ENCODE peak calls at places on chromosomes 7 and 10, in six cellular contexts. S is SHP77 treated with DMSO at 0.1 percent for 48 hours; F is fibroblast of the aortic adventitia; B is cardiac muscle cell; P is stimulated activated CD4-positive, alpha-beta T cell treated with anti-CD3 and anti-CD28 coated beads, Interleukin-4, amount 100 ng/mL, for 48 hours; O is cardiac septum. Y is an unnamed sample.

GRCh38 chr7:112101083-112101846 is 104.9 kb downstream of the DOCK4 start:
- DNase-seq in S (no peak), F (no peak), B (no peak), P (no peak), O (no peak), Y (no peak)

GRCh38 chr10:37707829-37708578 is 149.4 kb downstream of the ZNF248 start:
- DNase-seq in S (no peak), F (no peak), B (no peak), P (no peak), O (no peak), Y (no peak)

GRCh38 chr10:78619244-78619851 is 449.4 kb upstream of the ZMIZ1 start:
- DNase-seq in S (no peak), F (no peak), B (no peak), P (no peak), O (no peak), Y (no peak)

GRCh38 chr10:124732931-124733536 is 11.1 kb downstream of the FAM53B start:
- DNase-seq in S (no peak), F (peak; percentile 32), B (peak; percentile 52), P (peak; percentile 56), O (no peak), Y (no peak)

GRCh38 chr7:75732764-75733630 is 5.7 kb downstream of the HIP1 start:
- DNase-seq in S (no peak), F (peak; percentile 55), B (no peak), P (no peak), O (no peak), Y (no peak)

GRCh38 chr7:91814189-91814588 is 66.3 kb downstream of the MTERF1 start:
- DNase-seq in S (no peak), F (no peak), B (no peak), P (no peak), O (no peak), Y (no peak)

GRCh38 chr7:75623390-75624133 is 115.2 kb downstream of the HIP1 start:
- DNase-seq in S (no peak), F (no peak), B (peak; percentile 45), P (no peak), O (no peak), Y (no peak)

GRCh38 chr7:99296471-99296870 is 23.8 kb downstream of the MYH16 start:
- DNase-seq in S (no peak), F (no peak), B (no peak), P (no peak), O (no peak), Y (no peak)

GRCh38 chr7:20199015-20199737 is 18.0 kb downstream of the MACC1 start:
- DNase-seq in S (no peak), F (peak; percentile 73), B (peak; percentile 29), P (no peak), O (no peak), Y (peak; percentile 66)

GRCh38 chr7:50782376-50783208 is at the start of gene GRB10:
- DNase-seq in S (peak; percentile 44), F (no peak), B (peak; percentile 71), P (no peak), O (no peak), Y (no peak)

GRCh38 chr7:148503900-148504487 is 86.6 kb upstream of the C7orf33 start:
- DNase-seq in S (no peak), F (peak; percentile 71), B (peak; percentile 45), P (no peak), O (no peak), Y (no peak)

GRCh38 chr10:15084502-15084922 is 4.1 kb downstream of the ACBD7 start:
- DNase-seq in S (no peak), F (peak; percentile 98), B (peak; percentile 14), P (no peak), O (peak; percentile 71), Y (no peak)

GRCh38 chr10:111784386-111784785 is 399.2 kb downstream of the GPAM start:
- DNase-seq in S (no peak), F (no peak), B (no peak), P (no peak), O (no peak), Y (no peak)

GRCh38 chr7:30349816-30350215 is 65.4 kb downstream of the ZNRF2 start:
- DNase-seq in S (no peak), F (no peak), B (no peak), P (no peak), O (no peak), Y (no peak)

GRCh38 chr10:86793696-86794095 is 37.3 kb downstream of the BMPR1A start:
- DNase-seq in S (no peak), F (no peak), B (no peak), P (no peak), O (no peak), Y (no peak)

GRCh38 chr7:95811846-95812445 is 39.6 kb downstream of the DYNC1I1 start:
- DNase-seq in S (no peak), F (no peak), B (no peak), P (no peak), O (no peak), Y (no peak)

GRCh38 chr7:101374990-101375389 is 12.3 kb downstream of the COL26A1 start:
- DNase-seq in S (no peak), F (no peak), B (no peak), P (no peak), O (no peak), Y (no peak)

GRCh38 chr7:155935005-155935557 is 122.8 kb upstream of the SHH start:
- DNase-seq in S (no peak), F (no peak), B (no peak), P (no peak), O (no peak), Y (no peak)

GRCh38 chr7:146503844-146504243 is 387.2 kb downstream of the CNTNAP2 start:
- DNase-seq in S (no peak), F (no peak), B (no peak), P (no peak), O (no peak), Y (no peak)

GRCh38 chr7:140209866-140210609 is 33.3 kb upstream of the KDM7A start:
- DNase-seq in S (no peak), F (no peak), B (no peak), P (peak; percentile 42), O (no peak), Y (no peak)

GRCh38 chr7:327305-327931 is 37.4 kb downstream of the FOXL3 start:
- DNase-seq in S (no peak), F (no peak), B (no peak), P (no peak), O (no peak), Y (no peak)

GRCh38 chr10:13439771-13440708 is 88.8 kb downstream of the BEND7 start:
- DNase-seq in S (peak; percentile 24), F (no peak), B (peak; percentile 80), P (peak; percentile 59), O (no peak), Y (peak; percentile 22)

GRCh38 chr7:27910341-27910740 is 170.4 kb downstream of the TAX1BP1 start:
- DNase-seq in S (no peak), F (no peak), B (no peak), P (no peak), O (no peak), Y (no peak)

GRCh38 chr7:7585241-7585928 is 18.7 kb downstream of the MIOS start:
- DNase-seq in S (no peak), F (no peak), B (no peak), P (no peak), O (no peak), Y (no peak)

GRCh38 chr7:66296001-66296521 is 90.9 kb downstream of the TPST1 start:
- DNase-seq in S (no peak), F (peak; percentile 73), B (no peak), P (no peak), O (no peak), Y (no peak)

GRCh38 chr7:129828989-129829676 is 123.6 kb downstream of the UBE2H start:
- DNase-seq in S (no peak), F (no peak), B (peak; percentile 56), P (no peak), O (no peak), Y (peak; percentile 46)

GRCh38 chr7:140649566-140650205 is 9.1 kb upstream of the DENND2A start:
- DNase-seq in S (no peak), F (no peak), B (no peak), P (no peak), O (peak; percentile 46), Y (no peak)

GRCh38 chr7:132579260-132579899 is 3.1 kb upstream of the PLXNA4 start:
- DNase-seq in S (no peak), F (no peak), B (no peak), P (no peak), O (no peak), Y (no peak)

GRCh38 chr10:112695539-112695938 is 248.5 kb downstream of the VTI1A start:
- DNase-seq in S (no peak), F (no peak), B (no peak), P (no peak), O (no peak), Y (no peak)

GRCh38 chr10:71995880-71996597 is 31.8 kb downstream of the CHST3 start:
- DNase-seq in S (no peak), F (peak; percentile 37), B (no peak), P (no peak), O (no peak), Y (no peak)

GRCh38 chr7:130441408-130441854 is 615 bp upstream of the CEP41 start:
- DNase-seq in S (peak; percentile 60), F (no peak), B (peak; percentile 10), P (no peak), O (no peak), Y (peak; percentile 70)

GRCh38 chr7:112254166-112254565 is 47.7 kb downstream of the ZNF277 start:
- DNase-seq in S (no peak), F (no peak), B (no peak), P (no peak), O (no peak), Y (no peak)